ENCODE peak calls at places on chromosomes 6 and 20, in nine cellular contexts. One of them, this sample, is unnamed.
A peak's percentile ranks its signal among the peaks of the same experiment; 100 is the strongest.

GRCh38 chr6:75656479-75656878 is 54.8 kb downstream of the SENP6 start:
- DNase-seq in choroid plexus epithelial cell: no peak
- DNase-seq in hepatocyte: no peak
- DNase-seq in nephron progenitor cell: no peak
- DNase-seq in PC-9: no peak
- DNase-seq in lower lobe of right lung: no peak
- DNase-seq in Calu3: no peak
- DNase-seq in right lobe of liver: no peak
- DNase-seq in CD8-positive, alpha-beta T cell: no peak
- DNase-seq in this sample: no peak

GRCh38 chr6:118372413-118372812 is 175.7 kb upstream of the PLN start:
- DNase-seq in lower lobe of right lung: no peak
- DNase-seq in PC-9: no peak
- DNase-seq in hepatocyte: no peak
- DNase-seq in right lobe of liver: no peak
- DNase-seq in CD8-positive, alpha-beta T cell: no peak
- DNase-seq in choroid plexus epithelial cell: peak; percentile 47
- DNase-seq in Calu3: no peak
- DNase-seq in nephron progenitor cell: no peak
- DNase-seq in this sample: no peak

GRCh38 chr20:59578602-59579403 is 25.5 kb upstream of the PHACTR3 start:
- DNase-seq in Calu3: no peak
- DNase-seq in lower lobe of right lung: no peak
- DNase-seq in right lobe of liver: no peak
- DNase-seq in CD8-positive, alpha-beta T cell: no peak
- DNase-seq in hepatocyte: no peak
- DNase-seq in nephron progenitor cell: no peak
- DNase-seq in choroid plexus epithelial cell: no peak
- DNase-seq in PC-9: no peak
- DNase-seq in this sample: no peak

GRCh38 chr6:31663087-31663960 is 1.5 kb downstream of the GPANK1 start:
- DNase-seq in right lobe of liver: no peak
- DNase-seq in Calu3: no peak
- DNase-seq in lower lobe of right lung: no peak
- DNase-seq in hepatocyte: no peak
- DNase-seq in PC-9: no peak
- DNase-seq in CD8-positive, alpha-beta T cell: no peak
- DNase-seq in choroid plexus epithelial cell: peak; percentile 22
- DNase-seq in nephron progenitor cell: no peak
- DNase-seq in this sample: no peak

GRCh38 chr6:63349401-63349800 is 29.6 kb upstream of the LGSN start:
- DNase-seq in Calu3: peak; percentile 10
- DNase-seq in CD8-positive, alpha-beta T cell: no peak
- DNase-seq in lower lobe of right lung: no peak
- DNase-seq in nephron progenitor cell: no peak
- DNase-seq in right lobe of liver: no peak
- DNase-seq in hepatocyte: no peak
- DNase-seq in PC-9: no peak
- DNase-seq in choroid plexus epithelial cell: no peak
- DNase-seq in this sample: no peak

GRCh38 chr6:35691027-35691824 is 2.5 kb upstream of the FKBP5 start:
- DNase-seq in lower lobe of right lung: peak; percentile 90
- DNase-seq in PC-9: no peak
- DNase-seq in Calu3: no peak
- DNase-seq in hepatocyte: peak; percentile 68
- DNase-seq in choroid plexus epithelial cell: peak; percentile 91
- DNase-seq in right lobe of liver: peak; percentile 91
- DNase-seq in nephron progenitor cell: peak; percentile 5
- DNase-seq in CD8-positive, alpha-beta T cell: no peak
- DNase-seq in this sample: no peak

GRCh38 chr6:38856490-38856889 is 141.4 kb downstream of the DNAH8 start:
- DNase-seq in choroid plexus epithelial cell: no peak
- DNase-seq in CD8-positive, alpha-beta T cell: no peak
- DNase-seq in nephron progenitor cell: no peak
- DNase-seq in Calu3: no peak
- DNase-seq in hepatocyte: no peak
- DNase-seq in lower lobe of right lung: no peak
- DNase-seq in PC-9: no peak
- DNase-seq in right lobe of liver: no peak
- DNase-seq in this sample: no peak

GRCh38 chr20:52219441-52219840 is 27.9 kb upstream of the ZFP64 start:
- DNase-seq in lower lobe of right lung: no peak
- DNase-seq in CD8-positive, alpha-beta T cell: no peak
- DNase-seq in Calu3: peak; percentile 12
- DNase-seq in hepatocyte: no peak
- DNase-seq in choroid plexus epithelial cell: peak; percentile 13
- DNase-seq in right lobe of liver: no peak
- DNase-seq in PC-9: no peak
- DNase-seq in nephron progenitor cell: no peak
- DNase-seq in this sample: no peak

GRCh38 chr20:17966432-17967312 is 1.9 kb downstream of the SNX5 start:
- DNase-seq in CD8-positive, alpha-beta T cell: no peak
- DNase-seq in choroid plexus epithelial cell: peak; percentile 73
- DNase-seq in lower lobe of right lung: no peak
- DNase-seq in right lobe of liver: no peak
- DNase-seq in PC-9: no peak
- DNase-seq in Calu3: no peak
- DNase-seq in hepatocyte: peak; percentile 46
- DNase-seq in nephron progenitor cell: no peak
- DNase-seq in this sample: peak; percentile 49

GRCh38 chr6:122330315-122330714 is 69.1 kb upstream of the HSF2 start:
- DNase-seq in right lobe of liver: no peak
- DNase-seq in hepatocyte: no peak
- DNase-seq in choroid plexus epithelial cell: no peak
- DNase-seq in nephron progenitor cell: no peak
- DNase-seq in Calu3: no peak
- DNase-seq in PC-9: no peak
- DNase-seq in lower lobe of right lung: no peak
- DNase-seq in CD8-positive, alpha-beta T cell: no peak
- DNase-seq in this sample: no peak

GRCh38 chr6:138590796-138591709 is 91.8 kb upstream of the NHSL1 start:
- DNase-seq in CD8-positive, alpha-beta T cell: no peak
- DNase-seq in lower lobe of right lung: no peak
- DNase-seq in hepatocyte: peak; percentile 83
- DNase-seq in nephron progenitor cell: peak; percentile 70
- DNase-seq in PC-9: peak; percentile 45
- DNase-seq in choroid plexus epithelial cell: peak; percentile 85
- DNase-seq in Calu3: peak; percentile 63
- DNase-seq in right lobe of liver: peak; percentile 74
- DNase-seq in this sample: peak; percentile 69

GRCh38 chr20:3871549-3872265 is 17.5 kb upstream of the PANK2 start:
- DNase-seq in choroid plexus epithelial cell: peak; percentile 50
- DNase-seq in CD8-positive, alpha-beta T cell: no peak
- DNase-seq in Calu3: no peak
- DNase-seq in right lobe of liver: no peak
- DNase-seq in nephron progenitor cell: no peak
- DNase-seq in hepatocyte: peak; percentile 26
- DNase-seq in PC-9: peak; percentile 38
- DNase-seq in lower lobe of right lung: no peak
- DNase-seq in this sample: peak; percentile 77

GRCh38 chr20:37821691-37822655 is 81.0 kb upstream of the VSTM2L start:
- DNase-seq in right lobe of liver: no peak
- DNase-seq in lower lobe of right lung: no peak
- DNase-seq in choroid plexus epithelial cell: peak; percentile 83
- DNase-seq in nephron progenitor cell: no peak
- DNase-seq in hepatocyte: peak; percentile 42
- DNase-seq in CD8-positive, alpha-beta T cell: no peak
- DNase-seq in PC-9: no peak
- DNase-seq in Calu3: no peak
- DNase-seq in this sample: peak; percentile 89

GRCh38 chr6:50264995-50265571 is 215.4 kb upstream of the DEFB112 start:
- DNase-seq in nephron progenitor cell: no peak
- DNase-seq in choroid plexus epithelial cell: no peak
- DNase-seq in PC-9: no peak
- DNase-seq in CD8-positive, alpha-beta T cell: no peak
- DNase-seq in lower lobe of right lung: no peak
- DNase-seq in right lobe of liver: no peak
- DNase-seq in hepatocyte: peak; percentile 20
- DNase-seq in Calu3: peak; percentile 10
- DNase-seq in this sample: no peak

GRCh38 chr20:34473262-34473883 is 42.8 kb upstream of the DYNLRB1 start:
- DNase-seq in Calu3: peak; percentile 80
- DNase-seq in hepatocyte: peak; percentile 65
- DNase-seq in CD8-positive, alpha-beta T cell: peak; percentile 37
- DNase-seq in PC-9: peak; percentile 31
- DNase-seq in right lobe of liver: no peak
- DNase-seq in nephron progenitor cell: peak; percentile 22
- DNase-seq in lower lobe of right lung: no peak
- DNase-seq in choroid plexus epithelial cell: peak; percentile 70
- DNase-seq in this sample: peak; percentile 11

GRCh38 chr6:23349521-23350147 is 776.4 kb upstream of the NRSN1 start:
- DNase-seq in nephron progenitor cell: no peak
- DNase-seq in right lobe of liver: no peak
- DNase-seq in hepatocyte: peak; percentile 44
- DNase-seq in Calu3: peak; percentile 7
- DNase-seq in CD8-positive, alpha-beta T cell: no peak
- DNase-seq in lower lobe of right lung: no peak
- DNase-seq in PC-9: peak; percentile 28
- DNase-seq in choroid plexus epithelial cell: peak; percentile 81
- DNase-seq in this sample: peak; percentile 13

GRCh38 chr20:297925-298754 is 770 bp downstream of the ZCCHC3 start:
- DNase-seq in choroid plexus epithelial cell: peak; percentile 78
- DNase-seq in CD8-positive, alpha-beta T cell: peak; percentile 58
- DNase-seq in lower lobe of right lung: peak; percentile 85
- DNase-seq in nephron progenitor cell: peak; percentile 40
- DNase-seq in PC-9: peak; percentile 57
- DNase-seq in hepatocyte: peak; percentile 64
- DNase-seq in Calu3: peak; percentile 45
- DNase-seq in right lobe of liver: peak; percentile 80
- DNase-seq in this sample: peak; percentile 71

GRCh38 chr20:62662422-62662821 is 20.1 kb downstream of the SLCO4A1 start:
- DNase-seq in hepatocyte: no peak
- DNase-seq in lower lobe of right lung: no peak
- DNase-seq in choroid plexus epithelial cell: peak; percentile 33
- DNase-seq in PC-9: no peak
- DNase-seq in Calu3: no peak
- DNase-seq in CD8-positive, alpha-beta T cell: no peak
- DNase-seq in nephron progenitor cell: no peak
- DNase-seq in right lobe of liver: no peak
- DNase-seq in this sample: peak; percentile 88

DNA sequence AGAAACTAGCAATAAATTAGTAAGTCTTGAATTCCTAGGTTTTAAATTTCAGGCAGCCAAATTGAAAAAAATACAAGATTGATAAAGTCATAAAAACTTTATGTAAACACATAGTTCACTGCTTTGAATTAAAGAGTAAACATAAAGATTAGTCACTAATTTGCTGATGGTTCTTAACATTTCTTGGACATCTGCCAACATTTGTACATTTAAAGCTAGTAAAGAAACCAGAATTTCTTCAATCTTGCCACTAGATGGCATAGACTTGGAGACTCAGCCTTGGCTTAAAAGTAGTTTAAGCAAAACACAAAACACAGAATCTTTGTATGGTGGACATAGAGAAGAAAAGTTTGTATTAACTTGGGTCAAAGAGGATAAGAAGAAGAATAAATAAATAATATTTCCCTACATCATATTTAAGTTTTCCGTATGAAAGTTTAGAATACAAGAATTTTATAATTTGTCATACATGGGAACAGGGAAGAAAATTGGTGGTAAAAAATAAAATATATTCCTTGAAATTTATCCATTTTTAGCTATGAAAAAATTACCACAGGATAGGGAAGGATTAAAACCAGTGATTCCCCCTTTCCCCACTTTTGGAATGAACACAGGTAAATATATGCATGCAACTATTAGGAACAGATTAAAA is 41.7 kb upstream of the FAM135A start:
- DNase-seq in choroid plexus epithelial cell: peak; percentile 83
- DNase-seq in hepatocyte: peak; percentile 84
- DNase-seq in right lobe of liver: no peak
- DNase-seq in Calu3: no peak
- DNase-seq in lower lobe of right lung: no peak
- DNase-seq in nephron progenitor cell: no peak
- DNase-seq in PC-9: no peak
- DNase-seq in CD8-positive, alpha-beta T cell: no peak
- DNase-seq in this sample: peak; percentile 87
- TF ChIP-seq CTCF in choroid plexus epithelial cell: peak; percentile 74
- TF ChIP-seq CTCF in hepatocyte: peak; percentile 72
- TF ChIP-seq CTCF in right lobe of liver: peak; percentile 59
- TF ChIP-seq CTCF in Calu3: peak; percentile 47
- TF ChIP-seq CTCF in lower lobe of right lung: peak; percentile 64
- TF ChIP-seq CTCF in nephron progenitor cell: peak; percentile 67
- TF ChIP-seq CTCF in PC-9: peak; percentile 76
- TF ChIP-seq CTCF in CD8-positive, alpha-beta T cell: peak; percentile 67
- TF ChIP-seq CTCF in this sample: peak; percentile 86

GRCh38 chr6:116511424-116512131 is at the start of gene CALHM5:
- DNase-seq in choroid plexus epithelial cell: peak; percentile 94
- DNase-seq in lower lobe of right lung: no peak
- DNase-seq in Calu3: peak; percentile 67
- DNase-seq in right lobe of liver: no peak
- DNase-seq in nephron progenitor cell: no peak
- DNase-seq in hepatocyte: peak; percentile 68
- DNase-seq in PC-9: no peak
- DNase-seq in CD8-positive, alpha-beta T cell: no peak
- DNase-seq in this sample: peak; percentile 91
- TF ChIP-seq CTCF in choroid plexus epithelial cell: peak; percentile 74
- TF ChIP-seq CTCF in lower lobe of right lung: peak; percentile 65
- TF ChIP-seq CTCF in Calu3: no peak
- TF ChIP-seq CTCF in right lobe of liver: peak; percentile 38
- TF ChIP-seq CTCF in nephron progenitor cell: peak; percentile 27
- TF ChIP-seq CTCF in hepatocyte: peak; percentile 59
- TF ChIP-seq CTCF in PC-9: peak; percentile 72
- TF ChIP-seq CTCF in CD8-positive, alpha-beta T cell: no peak
- TF ChIP-seq CTCF in this sample: peak; percentile 89

DNA sequence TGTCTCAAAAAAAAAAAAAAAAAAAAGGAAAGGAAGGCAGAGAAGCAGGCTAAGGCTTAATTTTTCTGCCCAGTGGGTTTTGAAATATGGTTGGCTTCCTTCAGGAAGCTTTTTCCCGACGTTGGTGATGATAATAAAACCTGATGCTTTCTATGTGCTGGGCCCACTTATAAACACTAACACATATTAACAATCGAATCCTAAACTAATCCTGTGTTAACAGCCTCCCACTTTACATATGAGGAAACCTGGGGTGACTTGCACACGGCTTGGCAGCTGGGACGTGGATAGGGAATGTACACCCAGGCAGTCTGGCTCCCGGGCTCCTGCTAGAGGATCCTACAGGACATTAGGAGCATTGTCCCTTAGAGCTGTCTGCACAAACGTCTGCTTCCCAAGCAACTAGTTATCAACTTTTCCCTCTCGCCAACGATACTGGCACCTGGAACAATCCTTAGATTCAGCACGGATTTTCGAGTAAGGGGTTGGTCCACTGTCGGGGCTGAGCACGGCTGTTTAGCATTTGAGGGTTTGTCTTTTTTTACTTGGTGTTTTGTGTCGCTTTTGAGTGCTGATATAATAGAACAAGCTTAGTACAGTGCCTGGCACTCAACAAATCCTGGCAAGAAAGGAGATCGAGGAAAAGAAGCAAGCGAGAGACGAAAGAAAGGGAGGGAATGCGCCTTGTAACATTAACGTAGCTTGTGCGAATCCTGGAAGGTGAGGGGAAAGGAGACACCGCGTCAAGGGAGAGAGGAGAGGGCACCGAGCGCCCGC is 622 bp upstream of the KIZ start:
- DNase-seq in PC-9: no peak
- DNase-seq in hepatocyte: peak; percentile 77
- DNase-seq in right lobe of liver: peak; percentile 63
- DNase-seq in Calu3: peak; percentile 12
- DNase-seq in nephron progenitor cell: peak; percentile 34
- DNase-seq in CD8-positive, alpha-beta T cell: no peak
- DNase-seq in lower lobe of right lung: peak; percentile 57
- DNase-seq in choroid plexus epithelial cell: peak; percentile 45
- DNase-seq in this sample: peak; percentile 50
- TF ChIP-seq CTCF in PC-9: peak; percentile 7
- TF ChIP-seq CTCF in hepatocyte: no peak
- TF ChIP-seq CTCF in right lobe of liver: peak; percentile 27
- TF ChIP-seq CTCF in Calu3: no peak
- TF ChIP-seq CTCF in nephron progenitor cell: no peak
- TF ChIP-seq CTCF in CD8-positive, alpha-beta T cell: no peak
- TF ChIP-seq CTCF in lower lobe of right lung: no peak
- TF ChIP-seq CTCF in choroid plexus epithelial cell: peak; percentile 24
- TF ChIP-seq CTCF in this sample: no peak

GRCh38 chr6:36839819-36840379 is 655 bp upstream of the CPNE5 start:
- DNase-seq in choroid plexus epithelial cell: no peak
- DNase-seq in PC-9: peak; percentile 31
- DNase-seq in CD8-positive, alpha-beta T cell: peak; percentile 51
- DNase-seq in hepatocyte: peak; percentile 65
- DNase-seq in lower lobe of right lung: peak; percentile 52
- DNase-seq in nephron progenitor cell: peak; percentile 72
- DNase-seq in Calu3: peak; percentile 67
- DNase-seq in right lobe of liver: no peak
- DNase-seq in this sample: no peak
- TF ChIP-seq CTCF in choroid plexus epithelial cell: peak; percentile 3
- TF ChIP-seq CTCF in PC-9: no peak
- TF ChIP-seq CTCF in CD8-positive, alpha-beta T cell: no peak
- TF ChIP-seq CTCF in hepatocyte: peak; percentile 25
- TF ChIP-seq CTCF in lower lobe of right lung: peak; percentile 29
- TF ChIP-seq CTCF in nephron progenitor cell: no peak
- TF ChIP-seq CTCF in Calu3: peak; percentile 63
- TF ChIP-seq CTCF in right lobe of liver: no peak
- TF ChIP-seq CTCF in this sample: peak; percentile 55